ENCODE peak calls at places on chromosomes 4 and X, in nine cellular contexts. G is aorta, N is body of pancreas, C is HepG2, D is pancreas, H is astrocyte, Z is lung, T is PC-9, R is left ventricle myocardium inferior. J is an unnamed sample. For H3K4me1, the result is how much of the 10 kb centered on the place peaks cover.

GRCh38 chr4:6847134-6847533 is 62.5 kb upstream of the TBC1D14 start:
- DNase-seq in D (no peak), N (no peak), Z (no peak), G (no peak), C (no peak), H (no peak), R (no peak), T (no peak), J (no peak)

GRCh38 chrX:19063030-19063429 is 59.2 kb downstream of the ADGRG2 start:
- DNase-seq in H (peak), N (no peak), R (no peak), T (no peak), Z (no peak), C (no peak), D (no peak), G (no peak), J (no peak)

GRCh38 chr4:103050736-103051436 is 25.7 kb downstream of the SLC9B2 start:
- DNase-seq in D (no peak), Z (no peak), H (peak), C (no peak), N (no peak), G (no peak), T (no peak), R (no peak), J (no peak)

GRCh38 chr4:6771229-6771671 is 11.3 kb upstream of the KIAA0232 start:
- DNase-seq in T (peak), C (no peak), H (no peak), N (peak), G (peak), D (no peak), R (peak), Z (no peak), J (no peak)

GRCh38 chr4:22901631-22902030 is 208.9 kb downstream of the GBA3 start:
- DNase-seq in C (no peak), G (no peak), Z (no peak), H (peak), D (no peak), R (no peak), N (no peak), T (no peak), J (no peak)

GRCh38 chr4:93809773-93810172 is 18.8 kb upstream of the ATOH1 start:
- DNase-seq in G (no peak), R (peak), T (no peak), Z (no peak), H (no peak), N (peak), D (peak), C (no peak), J (no peak)

GRCh38 chrX:86379209-86379608 is 231.0 kb downstream of the DACH2 start:
- DNase-seq in R (no peak), G (no peak), D (no peak), T (no peak), C (peak), H (no peak), N (no peak), Z (no peak), J (no peak)

GRCh38 chrX:81355436-81355835 is 153.5 kb downstream of the SH3BGRL start:
- DNase-seq in H (no peak), Z (no peak), N (no peak), R (no peak), D (no peak), T (no peak), G (no peak), C (no peak), J (no peak)

GRCh38 chrX:2284133-2284532 is 216.6 kb downstream of the DHRSX start:
- DNase-seq in H (no peak), D (no peak), Z (no peak), C (no peak), N (no peak), R (no peak), T (no peak), G (no peak), J (no peak)

GRCh38 chr4:69470561-69470960 is 25.1 kb downstream of the UGT2B4 start:
- DNase-seq in D (no peak), N (no peak), G (no peak), R (no peak), C (no peak), H (no peak), Z (no peak), T (no peak), J (no peak)

GRCh38 chr4:71765837-71766236 is 18.0 kb downstream of the GC start:
- DNase-seq in C (no peak), G (no peak), N (no peak), R (no peak), T (no peak), H (no peak), D (no peak), Z (no peak), J (no peak)

GRCh38 chr4:88527787-88528186 is 4.2 kb upstream of the PYURF start:
- DNase-seq in C (no peak), D (no peak), Z (no peak), R (no peak), N (no peak), H (no peak), T (no peak), G (no peak), J (no peak)

GRCh38 chr4:24704152-24704551 is 91.2 kb upstream of the SOD3 start:
- DNase-seq in C (no peak), D (no peak), R (no peak), H (no peak), T (no peak), Z (no peak), G (no peak), N (no peak), J (no peak)

GRCh38 chr4:94507281-94507680 is 55.5 kb downstream of the PDLIM5 start:
- DNase-seq in Z (no peak), D (no peak), C (no peak), R (no peak), G (no peak), H (no peak), N (no peak), T (no peak), J (no peak)

GRCh38 chrX:147917700-147918694 is 6.3 kb downstream of the FMR1 start:
- DNase-seq in C (no peak), H (peak), R (no peak), G (no peak), N (no peak), Z (no peak), T (no peak), D (no peak), J (no peak)

GRCh38 chrX:9913041-9913440 is 54.1 kb upstream of the CLDN34 start:
- DNase-seq in G (no peak), Z (no peak), T (peak), H (peak), R (no peak), C (no peak), D (no peak), N (no peak), J (no peak)

GRCh38 chr4:80138556-80139538 is 58.5 kb upstream of the PRDM8 start:
- DNase-seq in R (no peak), H (peak), N (no peak), D (no peak), C (no peak), T (no peak), Z (no peak), G (no peak), J (peak)

GRCh38 chr4:159105063-159105414 is 2.2 kb downstream of the RAPGEF2 start:
- DNase-seq in G (no peak), H (peak), N (no peak), R (no peak), Z (no peak), D (no peak), T (no peak), C (no peak), J (no peak)

GRCh38 chrX:11558972-11559371 is 106.7 kb downstream of the ARHGAP6 start:
- DNase-seq in H (no peak), Z (peak), N (peak), T (peak), R (no peak), G (no peak), C (peak), D (peak), J (no peak)

GRCh38 chr4:24820541-24820940 is 25.2 kb downstream of the SOD3 start:
- DNase-seq in D (no peak), R (no peak), H (no peak), Z (no peak), T (no peak), C (no peak), G (no peak), N (no peak), J (no peak)

GRCh38 chrX:121260568-121261240 is 213.3 kb downstream of the GLUD2 start:
- DNase-seq in N (no peak), C (no peak), Z (no peak), R (no peak), T (no peak), G (no peak), D (no peak), H (no peak), J (no peak)

GRCh38 chrX:22800360-22800759 is 199.4 kb upstream of the DDX53 start:
- DNase-seq in G (peak), R (peak), D (no peak), H (peak), Z (no peak), T (peak), N (no peak), C (no peak), J (no peak)

GRCh38 chrX:38205037-38205436 is 15.6 kb downstream of the SRPX start:
- DNase-seq in H (no peak), N (no peak), R (no peak), D (no peak), Z (no peak), G (no peak), T (no peak), C (no peak), J (no peak)

GRCh38 chrX:136260801-136261200 is 9.6 kb upstream of the MAP7D3 start:
- DNase-seq in R (no peak), D (no peak), T (peak), Z (no peak), C (no peak), G (peak), N (no peak), H (peak), J (no peak)

GRCh38 chr4:97404876-97405523 is 738.3 kb downstream of the STPG2 start:
- DNase-seq in C (no peak), D (no peak), Z (no peak), T (no peak), N (no peak), H (no peak), G (no peak), R (no peak), J (no peak)

GRCh38 chr4:22987861-22988260 is 295.1 kb downstream of the GBA3 start:
- DNase-seq in T (no peak), D (no peak), N (no peak), H (peak), C (no peak), Z (no peak), G (no peak), R (no peak), J (no peak)

GRCh38 chr4:26410385-26411293 is 79.6 kb downstream of the CCKAR start:
- DNase-seq in C (peak), H (no peak), R (no peak), N (no peak), G (no peak), T (peak), D (no peak), Z (no peak), J (no peak)

GRCh38 chrX:13440166-13440565 is 120.3 kb upstream of the ATXN3L start:
- DNase-seq in Z (no peak), H (no peak), R (no peak), T (no peak), C (no peak), N (no peak), D (no peak), G (no peak), J (no peak)

GRCh38 chr4:147830987-147831386 is 99.1 kb downstream of the ARHGAP10 start:
- DNase-seq in T (peak), H (peak), C (no peak), Z (no peak), R (no peak), G (no peak), D (no peak), N (no peak), J (no peak)

GRCh38 chr4:101970555-101970954 is 180.0 kb downstream of the BANK1 start:
- DNase-seq in Z (no peak), R (no peak), D (no peak), G (no peak), T (no peak), C (no peak), N (no peak), H (no peak), J (no peak)

GRCh38 chrX:151983186-151983585 is 8.7 kb upstream of the GABRE start:
- DNase-seq in G (no peak), D (no peak), N (no peak), T (peak), R (no peak), C (no peak), Z (no peak), H (no peak), J (no peak)

GRCh38 chr4:187178084-187178483 is 454.4 kb upstream of the FAT1 start:
- DNase-seq in H (no peak), N (no peak), C (no peak), R (no peak), T (no peak), G (no peak), Z (no peak), D (no peak), J (no peak)

GRCh38 chr4:87872043-87872442 is 39.3 kb downstream of the MEPE start:
- DNase-seq in C (no peak), Z (no peak), G (no peak), T (no peak), D (no peak), N (no peak), R (no peak), H (no peak), J (no peak)

GRCh38 chrX:153226344-153227190 is 47.5 kb downstream of the MAGEA1 start:
- DNase-seq in H (peak), R (no peak), T (peak), Z (peak), N (peak), G (peak), C (no peak), D (peak), J (peak)

GRCh38 chr4:51825341-51825740 is 17.6 kb upstream of the DCUN1D4 start:
- DNase-seq in T (no peak), R (no peak), D (no peak), Z (no peak), N (no peak), G (no peak), C (no peak), H (no peak), J (no peak)

GRCh38 chr4:3285558-3286334 is 7.1 kb upstream of the RGS12 start:
- DNase-seq in C (peak), R (no peak), N (no peak), G (peak), T (peak), H (peak), Z (no peak), D (no peak), J (no peak)

GRCh38 chr4:109077486-109077885 is 225.0 kb downstream of the COL25A1 start:
- DNase-seq in R (no peak), T (no peak), C (no peak), H (no peak), N (no peak), D (no peak), Z (no peak), G (no peak), J (no peak)

DNA sequence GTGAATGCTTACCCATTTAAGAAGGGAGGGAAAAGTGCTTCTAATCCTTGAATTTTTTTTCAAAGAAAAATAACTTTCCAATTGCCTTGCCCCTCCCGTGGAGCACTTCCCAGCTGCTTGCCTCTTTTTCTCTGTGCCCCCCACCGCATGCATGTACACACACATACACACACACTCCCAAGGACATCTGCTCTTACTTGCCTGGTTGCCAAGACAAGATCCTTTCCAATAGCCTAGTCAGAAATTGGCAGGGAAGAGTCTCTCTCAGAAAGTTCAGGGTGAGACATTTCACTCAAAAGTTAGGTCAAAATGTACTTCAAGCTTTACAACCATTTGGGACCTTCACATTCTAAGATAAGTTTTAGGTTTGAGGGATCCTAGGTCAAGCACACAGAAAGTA is 10.9 kb downstream of the HHIP start:
- DNase-seq in Z (no peak), D (no peak), N (peak), H (no peak), G (no peak), T (no peak), C (no peak), R (no peak), J (no peak)
- H3K4me1 ChIP-seq in Z (under half), D (under half), N (under half), H (under half), G (under half), T (under half), C (under half), R (under half), J (under half)

DNA sequence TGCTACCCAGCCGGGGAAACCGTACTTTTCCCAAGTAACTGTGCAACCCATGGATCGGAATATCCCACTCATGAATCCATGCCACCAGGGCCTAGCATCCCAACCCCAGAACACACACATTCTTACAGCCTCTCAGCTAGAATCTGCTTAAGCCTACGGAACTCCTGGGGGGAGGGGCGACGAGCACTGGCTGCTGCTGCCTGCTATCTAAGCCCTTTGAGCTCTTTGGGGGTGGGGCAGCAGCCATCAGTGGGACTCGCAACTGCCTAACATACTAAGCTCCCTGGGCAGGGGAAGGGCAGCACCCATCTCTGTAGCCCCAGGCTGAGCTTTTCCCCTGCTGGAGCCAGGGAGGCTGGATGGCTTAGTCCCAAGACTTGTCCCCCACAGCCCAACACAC is 28.6 kb downstream of the NUDT10 start:
- DNase-seq in N (no peak), T (no peak), Z (no peak), C (no peak), H (no peak), D (no peak), G (no peak), R (no peak), J (no peak)
- H3K4me1 ChIP-seq in N (under half), T (under half), Z (under half), C (under half), H (under half), D (under half), G (under half), R (under half), J (under half)

DNA sequence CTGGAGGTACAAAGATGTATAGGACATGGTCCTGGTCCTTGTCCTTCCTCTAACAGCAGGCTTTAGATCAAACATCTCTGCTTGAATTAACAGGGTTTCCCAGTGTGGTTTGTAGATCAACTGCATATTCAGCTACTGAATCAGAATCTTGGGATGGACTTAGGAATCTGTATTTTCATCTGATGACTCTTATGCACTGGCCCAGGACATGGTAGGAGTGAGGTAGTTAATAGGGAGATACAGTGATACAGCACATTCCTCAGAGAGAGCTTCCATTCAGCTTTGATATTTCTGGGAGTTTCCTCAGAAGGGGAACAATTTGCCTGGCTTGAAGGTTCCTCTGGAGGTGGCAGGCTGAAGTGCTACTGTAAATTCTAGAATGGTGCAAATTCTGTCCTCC is 203.1 kb downstream of the LARP7 start:
- DNase-seq in C (no peak), D (no peak), Z (no peak), N (no peak), G (no peak), H (peak), T (no peak), R (no peak), J (no peak)
- H3K4me1 ChIP-seq in C (under half), D (under half), Z (under half), N (under half), G (under half), H (under half), T (under half), R (under half), J (under half)

GRCh38 chr4:70754990-70755688 is 33.4 kb downstream of the RUFY3 start:
- DNase-seq in C (no peak), Z (no peak), H (no peak), T (no peak), R (no peak), G (no peak), N (no peak), D (no peak), J (no peak)
- H3K4me1 ChIP-seq in C (under half), Z (under half), H (under half), T (under half), R (under half), G (under half), N (under half), D (under half), J (under half)

GRCh38 chr4:184347251-184348239 is 126.8 kb downstream of the IRF2 start:
- DNase-seq in T (peak), D (peak), C (no peak), H (peak), N (peak), Z (peak), G (peak), R (peak), J (peak)

GRCh38 chr4:184348311-184349233 is 125.8 kb downstream of the IRF2 start:
- DNase-seq in D (peak), N (peak), C (peak), Z (peak), R (peak), G (no peak), H (no peak), T (peak), J (peak)

GRCh38 chr4:184350964-184351363 is 123.4 kb downstream of the IRF2 start:
- DNase-seq in R (no peak), D (no peak), G (no peak), C (no peak), Z (no peak), N (no peak), H (no peak), T (no peak), J (no peak)

GRCh38 chr4:184350213-184350817 is 124.0 kb downstream of the IRF2 start:
- DNase-seq in N (no peak), Z (no peak), G (no peak), H (no peak), T (no peak), R (no peak), C (no peak), D (no peak), J (no peak)

DNA sequence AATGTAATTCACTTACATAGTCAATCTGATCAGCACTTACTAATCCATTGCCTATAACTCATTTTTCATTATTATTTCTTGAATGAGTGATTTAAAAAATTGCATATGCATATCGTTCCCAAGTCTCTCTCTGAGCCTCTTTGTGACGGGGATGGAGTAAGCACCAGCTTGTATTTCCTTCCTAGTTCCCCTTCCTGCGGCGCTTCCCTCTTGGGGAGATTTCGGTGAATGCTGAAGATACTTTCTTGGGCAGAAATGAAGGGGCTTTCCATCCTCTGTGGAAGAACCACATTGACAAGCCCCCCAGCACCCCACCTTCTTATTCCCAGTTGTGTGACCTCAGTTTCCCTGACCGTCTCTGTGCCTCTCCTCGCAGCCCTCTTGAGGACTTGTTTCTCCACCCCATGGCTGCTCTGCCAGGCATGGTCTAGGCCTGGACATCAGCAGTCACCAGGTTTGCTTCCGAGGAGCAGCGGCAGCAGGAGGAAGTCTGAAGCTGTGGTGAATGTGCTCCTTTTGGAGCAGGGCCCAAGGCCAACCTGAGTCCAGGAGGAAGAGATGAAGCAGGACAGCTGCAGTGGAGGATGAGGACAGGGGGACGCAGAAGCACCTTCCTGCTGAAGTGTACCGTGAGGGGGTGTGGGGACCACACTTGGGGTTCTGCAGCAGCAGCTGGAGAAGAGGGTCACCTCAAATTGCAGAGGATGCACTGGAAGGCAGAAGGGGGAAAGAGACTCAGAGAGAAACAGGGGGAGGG is 124.9 kb downstream of the IRF2 start:
- DNase-seq in H (no peak), C (no peak), R (no peak), T (no peak), N (peak), Z (no peak), G (no peak), D (no peak), J (peak)
- H3K4me1 ChIP-seq in H (under half), C (half or more), R (half or more), T (under half), N (half or more), Z (under half), G (under half), D (under half), J (under half)

J was measured in mucosa of descending colon.